ENCODE peak calls at places on chromosome 2, in seven cellular contexts. L is GM23248, J is GM23338, R is PC-3, O is hepatocyte, A is neural progenitor cell, V is SK-N-SH. W is an unnamed sample.

GRCh38 chr2:24945907-24946306 is 25.8 kb downstream of the DNAJC27 start:
- DNase-seq in L (peak), J (no peak), R (peak), O (no peak), A (no peak), V (no peak), W (no peak)

GRCh38 chr2:6421094-6421493 is 444.6 kb downstream of the CMPK2 start:
- DNase-seq in L (no peak), J (no peak), R (no peak), O (no peak), A (no peak), V (no peak), W (no peak)

GRCh38 chr2:68737717-68738116 is 3.1 kb downstream of the ARHGAP25 start:
- DNase-seq in L (no peak), J (no peak), R (no peak), O (no peak), A (no peak), V (no peak), W (peak)

GRCh38 chr2:110105608-110106467 is 9.8 kb downstream of the MALL start:
- DNase-seq in L (peak), J (no peak), R (peak), O (peak), A (no peak), V (no peak), W (no peak)

GRCh38 chr2:16018277-16019059 is 78.1 kb downstream of the MYCN start:
- DNase-seq in L (no peak), J (no peak), R (no peak), O (no peak), A (no peak), V (no peak), W (no peak)

GRCh38 chr2:217975626-217976025 is 27.2 kb downstream of the TNS1 start:
- DNase-seq in L (peak), J (no peak), R (no peak), O (no peak), A (no peak), V (no peak), W (no peak)

GRCh38 chr2:73112026-73112912 is 479 bp downstream of the RAB11FIP5 start:
- DNase-seq in L (peak), J (peak), R (peak), O (peak), A (peak), V (peak), W (peak)

GRCh38 chr2:6412533-6413085 is 453.1 kb downstream of the CMPK2 start:
- DNase-seq in L (peak), J (no peak), R (no peak), O (no peak), A (no peak), V (no peak), W (no peak)

GRCh38 chr2:220499281-220499680 is 871.9 kb downstream of the SLC4A3 start:
- DNase-seq in L (peak), J (no peak), R (peak), O (peak), A (peak), V (no peak), W (no peak)

GRCh38 chr2:148360662-148361061 is 283.9 kb upstream of the EPC2 start:
- DNase-seq in L (no peak), J (no peak), R (no peak), O (no peak), A (no peak), V (no peak), W (no peak)

GRCh38 chr2:238948765-238949641 is 101.1 kb downstream of the TWIST2 start:
- DNase-seq in L (peak), J (no peak), R (peak), O (no peak), A (no peak), V (no peak), W (no peak)

GRCh38 chr2:181784556-181784955 is 104.2 kb upstream of the NEUROD1 start:
- DNase-seq in L (peak), J (no peak), R (peak), O (no peak), A (no peak), V (no peak), W (no peak)

GRCh38 chr2:231469568-231469920 is 5.3 kb upstream of the NCL start:
- DNase-seq in L (no peak), J (no peak), R (no peak), O (no peak), A (no peak), V (no peak), W (no peak)

DNA sequence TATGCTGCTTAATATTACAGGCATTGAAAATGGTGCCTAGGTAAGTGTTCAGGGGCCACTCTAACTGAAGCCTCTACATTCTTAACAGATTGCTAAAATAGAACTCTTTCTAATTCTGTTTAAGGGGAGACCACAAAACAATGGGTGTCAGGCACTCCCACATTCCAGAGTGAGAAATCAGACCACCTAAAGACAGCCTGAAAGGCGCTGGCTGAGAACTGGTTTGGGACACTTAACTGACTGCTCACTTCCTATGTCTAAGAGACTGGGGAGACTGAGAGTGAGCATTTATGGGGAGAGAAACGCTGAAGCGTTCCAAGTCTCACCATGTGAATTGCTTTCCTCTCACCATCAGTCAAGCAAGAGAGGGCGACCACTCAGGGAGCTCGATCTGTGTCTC is 108.8 kb upstream of the ITGB6 start:
- DNase-seq in L (peak), J (peak), R (peak), O (no peak), A (no peak), V (no peak), W (no peak)
- TF ChIP-seq EZH2phosphoT487 in L (no peak), J (no peak), R (no peak), O (no peak), A (no peak), V (no peak), W (no peak)

GRCh38 chr2:183533021-183533420 is 408.8 kb downstream of the NUP35 start:
- DNase-seq in L (no peak), J (no peak), R (no peak), O (no peak), A (no peak), V (no peak), W (no peak)

GRCh38 chr2:183532514-183532913 is 408.3 kb downstream of the NUP35 start:
- DNase-seq in L (no peak), J (peak), R (peak), O (no peak), A (no peak), V (no peak), W (no peak)

DNA sequence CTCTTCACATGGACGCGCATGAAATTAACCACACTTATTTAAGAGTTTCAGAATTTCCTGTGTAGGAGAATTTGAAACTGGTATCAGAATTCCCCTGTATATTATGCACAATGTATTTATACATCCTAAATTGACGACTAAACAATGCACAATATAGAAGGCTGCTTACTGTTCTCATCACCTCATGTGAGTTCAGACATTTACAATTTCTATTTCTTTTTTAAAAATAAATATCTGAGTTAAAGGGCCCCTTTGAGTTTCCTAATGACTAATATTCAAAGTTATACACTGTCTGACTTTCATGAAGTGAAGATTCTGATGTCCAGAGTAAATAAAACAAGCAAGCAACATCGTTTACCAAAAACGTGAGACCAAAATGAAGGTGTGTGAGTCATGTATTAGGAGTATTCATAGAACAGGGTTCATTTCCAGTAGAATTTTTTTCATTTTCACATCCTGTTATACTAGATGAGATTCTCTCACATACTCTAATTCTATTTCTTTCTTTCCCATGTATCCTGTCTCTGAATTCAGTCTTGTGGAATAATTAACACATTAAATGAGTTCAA is 406.2 kb downstream of the NUP35 start:
- DNase-seq in L (no peak), J (no peak), R (peak), O (no peak), A (no peak), V (no peak), W (no peak)
- TF ChIP-seq EZH2phosphoT487 in L (no peak), J (no peak), R (no peak), O (no peak), A (no peak), V (no peak), W (no peak)

GRCh38 chr2:104969564-104969963 is 68.3 kb upstream of the MRPS9 start:
- DNase-seq in L (no peak), J (peak), R (peak), O (no peak), A (peak), V (no peak), W (peak)
- TF ChIP-seq EZH2phosphoT487 in L (no peak), J (no peak), R (no peak), O (no peak), A (no peak), V (no peak), W (no peak)

DNA sequence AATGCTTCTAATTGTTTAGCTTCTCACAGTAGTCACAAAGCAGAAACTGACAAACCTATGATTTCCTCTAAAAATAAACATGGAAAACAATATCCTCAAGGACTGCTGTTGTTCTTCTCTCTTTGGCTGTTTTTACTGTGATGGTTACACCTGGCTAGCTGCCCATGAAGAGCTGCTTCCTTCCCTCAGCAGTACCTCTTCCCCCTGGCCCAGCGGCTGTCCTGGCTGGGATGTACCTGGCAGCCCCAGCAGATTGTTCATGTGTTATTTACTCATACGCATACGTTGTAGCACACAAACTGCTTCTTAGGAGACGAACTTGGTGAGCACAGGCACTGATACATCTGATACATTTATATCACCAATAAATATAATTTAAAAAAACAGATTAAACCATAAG is 27.4 kb downstream of the NEMP2 start:
- DNase-seq in L (no peak), J (no peak), R (no peak), O (no peak), A (no peak), V (no peak), W (no peak)
- TF ChIP-seq EZH2phosphoT487 in L (no peak), J (no peak), R (no peak), O (no peak), A (no peak), V (no peak), W (no peak)

GRCh38 chr2:168243061-168243460 is 4.3 kb downstream of the STK39 start:
- DNase-seq in L (no peak), J (no peak), R (peak), O (no peak), A (no peak), V (no peak), W (no peak)

GRCh38 chr2:168244318-168244717 is 3.1 kb downstream of the STK39 start:
- DNase-seq in L (no peak), J (no peak), R (peak), O (peak), A (no peak), V (no peak), W (no peak)

GRCh38 chr2:168241746-168242145 is 5.6 kb downstream of the STK39 start:
- DNase-seq in L (no peak), J (no peak), R (no peak), O (no peak), A (no peak), V (no peak), W (no peak)

GRCh38 chr2:168239281-168239680 is 8.1 kb downstream of the STK39 start:
- DNase-seq in L (no peak), J (no peak), R (no peak), O (no peak), A (no peak), V (no peak), W (no peak)

GRCh38 chr2:168241208-168241607 is 6.2 kb downstream of the STK39 start:
- DNase-seq in L (no peak), J (peak), R (no peak), O (no peak), A (no peak), V (peak), W (no peak)
- TF ChIP-seq EZH2phosphoT487 in L (no peak), J (no peak), R (no peak), O (no peak), A (no peak), V (no peak), W (no peak)

DNA sequence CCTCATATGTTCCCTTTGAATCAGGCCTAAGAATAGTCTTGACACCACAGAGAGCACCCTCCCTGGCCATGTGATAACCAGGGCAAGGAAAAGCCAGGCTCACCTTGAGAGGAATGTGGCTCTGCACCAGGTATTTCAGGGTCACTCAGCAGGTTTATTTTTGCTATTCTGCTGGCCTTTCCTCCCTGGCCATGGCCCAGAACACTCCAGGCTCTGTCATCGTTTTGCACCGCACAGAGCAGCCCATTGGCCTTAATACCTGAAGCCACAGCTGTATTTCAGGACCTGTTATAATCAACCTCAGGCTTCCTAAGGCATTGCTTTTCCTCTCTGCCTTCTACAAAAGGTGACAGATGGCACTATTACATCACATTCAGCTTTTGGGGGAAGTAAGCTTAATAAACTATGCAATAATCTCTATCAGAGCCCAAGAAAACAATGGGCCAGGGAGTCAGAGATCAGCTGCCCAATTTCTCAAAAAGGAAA is 668.3 kb downstream of the IRS1 start:
- DNase-seq in L (no peak), J (no peak), R (no peak), O (no peak), A (no peak), V (no peak), W (no peak)
- TF ChIP-seq EZH2phosphoT487 in L (no peak), J (no peak), R (no peak), O (no peak), A (no peak), V (no peak), W (no peak)

GRCh38 chr2:202061695-202062094 is 11.4 kb upstream of the KIAA2012 start:
- DNase-seq in L (no peak), J (no peak), R (no peak), O (no peak), A (no peak), V (no peak), W (no peak)
- TF ChIP-seq EZH2phosphoT487 in L (no peak), J (no peak), R (no peak), O (no peak), A (no peak), V (no peak), W (no peak)

GRCh38 chr2:229627728-229628127 is 86.6 kb downstream of the DNER start:
- DNase-seq in L (no peak), J (no peak), R (no peak), O (no peak), A (no peak), V (no peak), W (no peak)
- TF ChIP-seq EZH2phosphoT487 in L (no peak), J (no peak), R (no peak), O (no peak), A (no peak), V (no peak), W (no peak)

GRCh38 chr2:74538881-74539339 is 9.2 kb downstream of the HTRA2 start:
- DNase-seq in L (no peak), J (no peak), R (no peak), O (no peak), A (no peak), V (no peak), W (no peak)
- TF ChIP-seq EZH2phosphoT487 in L (no peak), J (no peak), R (no peak), O (no peak), A (no peak), V (no peak), W (no peak)

W was measured in MM.1S.